ENCODE peak calls at places on chromosome 9, in ten cellular contexts. Z is GM23248; K is pons; D is H54; E is EL; V is NCI-H774; Y is T follicular helper cell; J is hepatocyte; S is activated naive CD4-positive, alpha-beta T cell treated with anti-CD3 and anti-CD28 coated beads, Interleukin-2, amount 50 U/mL, for 16 hours; H is HuH-7. R is an unnamed sample.

GRCh38 chr9:20650750-20651299 is 28.5 kb upstream of the MLLT3 start:
- DNase-seq in Z (no peak), K (no peak), D (no peak), E (no peak), V (peak), Y (no peak), J (peak), S (no peak), H (no peak), R (no peak)

GRCh38 chr9:88018101-88018500 is 43.8 kb upstream of the CDK20 start:
- DNase-seq in Z (no peak), K (no peak), D (no peak), E (peak), V (no peak), Y (no peak), J (no peak), S (no peak), H (no peak), R (no peak)

GRCh38 chr9:134024393-134024792 is 888 bp upstream of the BRD3OS start:
- DNase-seq in Z (no peak), K (no peak), D (no peak), E (no peak), V (no peak), Y (no peak), J (no peak), S (no peak), H (no peak), R (no peak)

GRCh38 chr9:123046796-123047195 is 13.3 kb downstream of the GPR21 start:
- DNase-seq in Z (no peak), K (no peak), D (no peak), E (no peak), V (no peak), Y (no peak), J (no peak), S (no peak), H (no peak), R (no peak)

GRCh38 chr9:117782931-117783788 is 79.0 kb downstream of the TLR4 start:
- DNase-seq in Z (peak), K (peak), D (peak), E (peak), V (peak), Y (peak), J (peak), S (peak), H (peak), R (peak)

GRCh38 chr9:110383491-110383890 is 45.8 kb upstream of the TXNDC8 start:
- DNase-seq in Z (no peak), K (no peak), D (no peak), E (no peak), V (no peak), Y (no peak), J (no peak), S (no peak), H (no peak), R (no peak)

GRCh38 chr9:127567119-127567897 is 44.8 kb upstream of the STXBP1 start:
- DNase-seq in Z (peak), K (no peak), D (no peak), E (peak), V (no peak), Y (no peak), J (peak), S (no peak), H (peak), R (no peak)

GRCh38 chr9:110030632-110031031 is 177.3 kb downstream of the C9orf152 start:
- DNase-seq in Z (peak), K (no peak), D (no peak), E (peak), V (no peak), Y (no peak), J (no peak), S (no peak), H (no peak), R (no peak)

GRCh38 chr9:76216161-76216649 is 178.0 kb downstream of the RFK start:
- DNase-seq in Z (peak), K (no peak), D (peak), E (peak), V (no peak), Y (no peak), J (peak), S (no peak), H (no peak), R (no peak)

GRCh38 chr9:127224178-127224882 is 40.2 kb upstream of the GARNL3 start:
- DNase-seq in Z (peak), K (peak), D (peak), E (peak), V (peak), Y (peak), J (peak), S (peak), H (peak), R (peak)

GRCh38 chr9:136853596-136854112 is 1.5 kb downstream of the MAMDC4 start:
- DNase-seq in Z (no peak), K (no peak), D (no peak), E (no peak), V (no peak), Y (no peak), J (no peak), S (peak), H (no peak), R (no peak)

GRCh38 chr9:124352616-124353015 is 62.6 kb downstream of the PSMB7 start:
- DNase-seq in Z (peak), K (peak), D (no peak), E (no peak), V (no peak), Y (no peak), J (no peak), S (no peak), H (no peak), R (no peak)

GRCh38 chr9:110217656-110218099 is 9.7 kb upstream of the C9orf152 start:
- DNase-seq in Z (peak), K (peak), D (no peak), E (peak), V (no peak), Y (no peak), J (peak), S (no peak), H (no peak), R (peak)

GRCh38 chr9:88804289-88804596 is 187.0 kb upstream of the S1PR3 start:
- DNase-seq in Z (peak), K (no peak), D (peak), E (no peak), V (no peak), Y (no peak), J (no peak), S (no peak), H (no peak), R (no peak)

GRCh38 chr9:131395745-131396479 is 2.0 kb downstream of the PRRC2B start:
- DNase-seq in Z (peak), K (no peak), D (no peak), E (peak), V (no peak), Y (no peak), J (no peak), S (no peak), H (no peak), R (no peak)

GRCh38 chr9:124271660-124272059 is 13.9 kb downstream of the NEK6 start:
- DNase-seq in Z (no peak), K (no peak), D (no peak), E (no peak), V (peak), Y (no peak), J (no peak), S (no peak), H (no peak), R (no peak)

GRCh38 chr9:128298535-128299482 is 22.7 kb downstream of the SWI5 start:
- DNase-seq in Z (no peak), K (no peak), D (no peak), E (no peak), V (no peak), Y (no peak), J (no peak), S (no peak), H (no peak), R (no peak)

GRCh38 chr9:21413089-21414023 is 4.4 kb downstream of the IFNA8 start:
- DNase-seq in Z (peak), K (no peak), D (no peak), E (no peak), V (no peak), Y (no peak), J (no peak), S (no peak), H (no peak), R (no peak)

GRCh38 chr9:13002740-13003139 is 227.9 kb downstream of the LURAP1L start:
- DNase-seq in Z (no peak), K (no peak), D (no peak), E (no peak), V (peak), Y (no peak), J (no peak), S (no peak), H (no peak), R (no peak)

GRCh38 chr9:130598188-130598587 is 18.8 kb downstream of the FUBP3 start:
- DNase-seq in Z (no peak), K (no peak), D (no peak), E (no peak), V (no peak), Y (no peak), J (no peak), S (no peak), H (peak), R (no peak)

GRCh38 chr9:114004221-114004716 is 73.8 kb downstream of the AMBP start:
- DNase-seq in Z (no peak), K (peak), D (no peak), E (no peak), V (no peak), Y (no peak), J (no peak), S (no peak), H (no peak), R (no peak)

GRCh38 chr9:116154334-116154975 is 864 bp downstream of the PAPPA start:
- DNase-seq in Z (peak), K (no peak), D (no peak), E (peak), V (no peak), Y (no peak), J (peak), S (no peak), H (peak), R (no peak)

GRCh38 chr9:70935856-70936255 is 185.6 kb downstream of the TRPM3 start:
- DNase-seq in Z (peak), K (no peak), D (no peak), E (peak), V (no peak), Y (no peak), J (no peak), S (no peak), H (no peak), R (no peak)

GRCh38 chr9:127589955-127590370 is 22.1 kb upstream of the STXBP1 start:
- DNase-seq in Z (peak), K (peak), D (no peak), E (peak), V (peak), Y (no peak), J (peak), S (no peak), H (peak), R (no peak)

GRCh38 chr9:20863910-20864309 is 167.5 kb downstream of the HACD4 start:
- DNase-seq in Z (no peak), K (no peak), D (no peak), E (no peak), V (no peak), Y (no peak), J (no peak), S (no peak), H (no peak), R (no peak)

GRCh38 chr9:4413856-4414255 is 76.4 kb upstream of the SLC1A1 start:
- DNase-seq in Z (peak), K (no peak), D (no peak), E (peak), V (no peak), Y (no peak), J (no peak), S (no peak), H (no peak), R (no peak)

GRCh38 chr9:127524373-127524772 is 73.1 kb downstream of the LRSAM1 start:
- DNase-seq in Z (no peak), K (no peak), D (no peak), E (peak), V (no peak), Y (no peak), J (no peak), S (no peak), H (no peak), R (no peak)

GRCh38 chr9:122832194-122832593 is 3.8 kb upstream of the PDCL start:
- DNase-seq in Z (no peak), K (no peak), D (no peak), E (no peak), V (no peak), Y (no peak), J (no peak), S (no peak), H (no peak), R (no peak)

GRCh38 chr9:108467653-108468324 is 388.0 kb downstream of the ACTL7B start:
- DNase-seq in Z (peak), K (no peak), D (no peak), E (peak), V (no peak), Y (no peak), J (peak), S (no peak), H (no peak), R (no peak)

GRCh38 chr9:105067895-105068580 is 140.1 kb upstream of the ABCA1 start:
- DNase-seq in Z (peak), K (no peak), D (no peak), E (peak), V (no peak), Y (no peak), J (no peak), S (no peak), H (no peak), R (no peak)